ENCODE peak calls at places on chromosomes 4 and X, in five cellular contexts. S is naive thymus-derived CD4-positive, alpha-beta T cell; D is tibial nerve; W is A673; M is activated T-helper 1 cell treated with anti-CD3 and anti-CD28 coated beads, Interleukin-2, amount 50 U/mL, for 16 hours. I is an unnamed sample.

GRCh38 chrX:133989491-133989890 is 4.1 kb upstream of the GPC3 start:
- DNase-seq in W (no peak), M (no peak), D (no peak), S (no peak), I (no peak)

GRCh38 chr4:114599231-114600065 is 841 bp downstream of the UGT8 start:
- DNase-seq in M (no peak), W (peak; percentile 31), S (no peak), D (no peak), I (no peak)

GRCh38 chrX:153793291-153793690 is 884 bp downstream of the IDH3G start:
- DNase-seq in D (no peak), W (no peak), M (no peak), S (no peak), I (no peak)

GRCh38 chr4:8537041-8537461 is 43.1 kb upstream of the GPR78 start:
- DNase-seq in S (no peak), W (peak; percentile 59), M (no peak), D (peak; percentile 76), I (no peak)

GRCh38 chr4:113467581-113467980 is 294.0 kb downstream of the CAMK2D start:
- DNase-seq in S (no peak), W (no peak), D (peak; percentile 39), M (no peak), I (no peak)

GRCh38 chr4:153040677-153041076 is 104.6 kb downstream of the FHDC1 start:
- DNase-seq in D (no peak), W (no peak), M (no peak), S (no peak), I (no peak)

GRCh38 chr4:15689540-15689939 is 7.9 kb downstream of the FAM200B start:
- DNase-seq in D (no peak), W (no peak), S (no peak), M (no peak), I (no peak)

GRCh38 chr4:176588436-176588835 is 204.3 kb downstream of the VEGFC start:
- DNase-seq in S (no peak), W (no peak), M (no peak), D (no peak), I (no peak)

GRCh38 chr4:22500831-22501714 is 14.8 kb downstream of the ADGRA3 start:
- DNase-seq in W (no peak), M (no peak), S (no peak), D (no peak), I (no peak)

GRCh38 chrX:115949900-115950822 is 220.4 kb upstream of the AGTR2 start:
- DNase-seq in S (peak; percentile 22), W (peak; percentile 7), D (no peak), M (no peak), I (no peak)

I was measured in stimulated activated CD8-positive, alpha-beta memory T cell treated with anti-CD3 and anti-CD28 coated beads, Interleukin-15, amount 100 ng/mL, for 1 hour.